ENCODE peak calls at places on chromosomes 3 and 15, in eight cellular contexts. K, P, U, G, M, D, O and W are unnamed samples.

GRCh38 chr3:30228302-30228631 is 378.1 kb upstream of the TGFBR2 start:
- DNase-seq in K (no peak), P (no peak), U (no peak), G (no peak), M (no peak), D (no peak), O (no peak), W (no peak)

GRCh38 chr15:67043939-67044771 is 21.2 kb upstream of the SMAD3 start:
- DNase-seq in K (peak; percentile 34), P (no peak), U (peak; percentile 81), G (peak; percentile 87), M (peak; percentile 86), D (no peak), O (no peak), W (no peak)

GRCh38 chr15:87656373-87656772 is 600.2 kb downstream of the NTRK3 start:
- DNase-seq in K (no peak), P (no peak), U (no peak), G (no peak), M (no peak), D (no peak), O (no peak), W (no peak)

GRCh38 chr3:157436583-157437300 is at the start of gene PTX3:
- DNase-seq in K (peak; percentile 40), P (no peak), U (peak; percentile 92), G (peak; percentile 87), M (peak; percentile 57), D (peak; percentile 18), O (no peak), W (peak; percentile 68)

GRCh38 chr15:74794248-74794969 is 12.5 kb downstream of the CSK start:
- DNase-seq in K (no peak), P (no peak), U (no peak), G (no peak), M (no peak), D (no peak), O (no peak), W (no peak)

GRCh38 chr15:99343836-99344551 is 92.7 kb downstream of the LRRC28 start:
- DNase-seq in K (peak; percentile 8), P (peak; percentile 48), U (no peak), G (no peak), M (no peak), D (no peak), O (no peak), W (peak; percentile 24)

GRCh38 chr3:67509471-67510075 is 144.8 kb downstream of the SUCLG2 start:
- DNase-seq in K (no peak), P (no peak), U (peak; percentile 7), G (peak; percentile 52), M (no peak), D (no peak), O (no peak), W (no peak)

GRCh38 chr15:55587321-55588069 is 650 bp downstream of the PYGO1 start:
- DNase-seq in K (peak; percentile 46), P (no peak), U (peak; percentile 72), G (peak; percentile 77), M (no peak), D (peak; percentile 35), O (peak; percentile 49), W (no peak)

GRCh38 chr3:15585111-15585844 is 16.1 kb downstream of the HACL1 start:
- DNase-seq in K (peak; percentile 66), P (no peak), U (no peak), G (peak; percentile 34), M (no peak), D (no peak), O (no peak), W (no peak)

GRCh38 chr3:13544293-13544831 is 4.6 kb upstream of the FBLN2 start:
- DNase-seq in K (no peak), P (no peak), U (peak; percentile 77), G (peak; percentile 98), M (no peak), D (no peak), O (no peak), W (no peak)
- H3K4me1 ChIP-seq in K (peaks cover 5% of the 10 kb centered on the region), P (peaks cover 21% of the 10 kb centered on the region), U (peaks cover 42% of the 10 kb centered on the region), G (peaks cover 62% of the 10 kb centered on the region), M (peaks cover 32% of the 10 kb centered on the region), D (no peaks in the 10 kb centered on the region), O (peaks cover 3% of the 10 kb centered on the region), W (no peaks in the 10 kb centered on the region)

GRCh38 chr3:45026038-45026437 is at the start of gene CLEC3B:
- DNase-seq in K (peak; percentile 21), P (peak; percentile 79), U (no peak), G (peak; percentile 85), M (no peak), D (no peak), O (peak; percentile 60), W (peak; percentile 74)
- H3K4me1 ChIP-seq in K (peaks cover 8% of the 10 kb centered on the region), P (peaks cover 51% of the 10 kb centered on the region), U (peaks cover 29% of the 10 kb centered on the region), G (peaks cover 49% of the 10 kb centered on the region), M (no peaks in the 10 kb centered on the region), D (no peaks in the 10 kb centered on the region), O (peaks cover 20% of the 10 kb centered on the region), W (peaks cover 34% of the 10 kb centered on the region)

DNA sequence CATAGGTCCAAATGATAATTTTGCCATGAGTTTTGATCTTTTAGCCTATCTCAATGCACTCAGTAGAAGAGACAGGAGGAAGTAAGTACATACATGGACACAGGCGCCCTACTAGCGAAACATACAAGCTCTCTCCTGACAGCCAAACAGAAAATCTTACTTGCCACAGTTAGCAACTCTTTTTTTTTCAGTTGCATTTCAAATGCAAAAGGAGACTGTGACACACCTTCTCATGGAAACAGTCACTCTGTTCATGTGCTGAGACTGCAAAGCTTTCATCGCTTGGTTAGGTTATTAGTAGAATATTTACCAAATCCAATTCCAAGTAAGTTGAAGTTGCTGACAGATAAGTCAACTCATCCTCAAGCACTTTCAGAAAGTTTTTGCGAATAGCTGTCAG is 223.4 kb downstream of the FOXP1 start:
- DNase-seq in K (no peak), P (no peak), U (no peak), G (no peak), M (no peak), D (no peak), O (no peak), W (no peak)
- H3K4me1 ChIP-seq in K (no peaks in the 10 kb centered on the region), P (no peaks in the 10 kb centered on the region), U (peaks cover 11% of the 10 kb centered on the region), G (no peaks in the 10 kb centered on the region), M (no peaks in the 10 kb centered on the region), D (no peaks in the 10 kb centered on the region), O (no peaks in the 10 kb centered on the region), W (no peaks in the 10 kb centered on the region)

GRCh38 chr3:150544726-150545125 is 1.6 kb downstream of the SERP1 start:
- DNase-seq in K (no peak), P (no peak), U (peak; percentile 20), G (peak; percentile 38), M (no peak), D (no peak), O (no peak), W (no peak)
- H3K4me1 ChIP-seq in K (peaks cover 41% of the 10 kb centered on the region), P (peaks cover 11% of the 10 kb centered on the region), U (no peaks in the 10 kb centered on the region), G (peaks cover 32% of the 10 kb centered on the region), M (peaks cover 13% of the 10 kb centered on the region), D (peaks cover 18% of the 10 kb centered on the region), O (peaks cover 2% of the 10 kb centered on the region), W (peaks cover 55% of the 10 kb centered on the region)

GRCh38 chr3:9400626-9401025 is 3.2 kb downstream of the SETD5 start:
- DNase-seq in K (no peak), P (no peak), U (peak; percentile 30), G (peak; percentile 35), M (no peak), D (no peak), O (no peak), W (no peak)
- H3K4me1 ChIP-seq in K (peaks cover 67% of the 10 kb centered on the region), P (peaks cover 62% of the 10 kb centered on the region), U (peaks cover 4% of the 10 kb centered on the region), G (peaks cover 58% of the 10 kb centered on the region), M (peaks cover 56% of the 10 kb centered on the region), D (peaks cover 51% of the 10 kb centered on the region), O (peaks cover 15% of the 10 kb centered on the region), W (peaks cover 70% of the 10 kb centered on the region)

GRCh38 chr3:11613851-11614491 is 29.7 kb downstream of the VGLL4 start:
- DNase-seq in K (no peak), P (no peak), U (no peak), G (peak; percentile 58), M (no peak), D (no peak), O (no peak), W (peak; percentile 80)

GRCh38 chr3:11611271-11611893 is 32.3 kb downstream of the VGLL4 start:
- DNase-seq in K (no peak), P (no peak), U (no peak), G (no peak), M (no peak), D (no peak), O (no peak), W (no peak)

GRCh38 chr3:11612515-11613184 is 31.1 kb downstream of the VGLL4 start:
- DNase-seq in K (no peak), P (no peak), U (no peak), G (peak; percentile 34), M (no peak), D (no peak), O (no peak), W (no peak)

GRCh38 chr3:11610700-11611099 is 33.0 kb downstream of the VGLL4 start:
- DNase-seq in K (no peak), P (no peak), U (no peak), G (no peak), M (no peak), D (no peak), O (no peak), W (no peak)

DNA sequence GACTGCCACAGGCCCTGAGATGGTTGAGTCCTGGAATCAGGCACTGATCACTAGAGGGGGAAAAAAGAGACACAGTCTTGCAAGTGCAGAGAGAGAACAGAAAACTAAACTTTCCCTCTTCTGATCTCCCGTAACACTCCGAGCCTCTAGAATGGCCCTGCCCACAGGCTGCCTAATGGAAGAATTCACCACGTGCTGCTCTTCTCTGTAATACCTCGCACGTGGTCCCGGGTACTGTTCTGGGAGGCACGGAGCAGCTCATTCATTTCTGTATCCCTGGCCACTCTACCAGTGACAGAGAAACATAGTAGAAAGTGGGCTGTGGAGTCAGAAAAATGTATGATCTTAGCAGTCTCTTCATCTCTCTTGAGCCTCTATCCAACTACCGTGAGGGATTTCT is 30.4 kb downstream of the VGLL4 start:
- DNase-seq in K (no peak), P (no peak), U (no peak), G (peak; percentile 52), M (no peak), D (no peak), O (no peak), W (no peak)
- H3K4me1 ChIP-seq in K (peaks cover 42% of the 10 kb centered on the region), P (peaks cover 52% of the 10 kb centered on the region), U (peaks cover 25% of the 10 kb centered on the region), G (peaks cover 34% of the 10 kb centered on the region), M (peaks cover 17% of the 10 kb centered on the region), D (peaks cover 25% of the 10 kb centered on the region), O (peaks cover 37% of the 10 kb centered on the region), W (peaks cover 71% of the 10 kb centered on the region)